ENCODE peak calls at places on chromosomes 13 and 19, in nine cellular contexts. One of them, this sample, is unnamed.

GRCh38 chr19:47362321-47362720 is 13.2 kb downstream of the DHX34 start:
- DNase-seq in HL-60: no peak
- DNase-seq in heart left ventricle: no peak
- DNase-seq in lower leg skin: no peak
- DNase-seq in stimulated activated CD4-positive, alpha-beta T cell treated with anti-CD3 and anti-CD28 coated beads, TNF-alpha, amount 100 ng/mL, for 4 hours: no peak
- DNase-seq in GM04504: no peak
- DNase-seq in nephron progenitor cell: no peak
- DNase-seq in activated T-helper 1 cell treated with Interleukin-2 at 50 U/mL for 16 hours: no peak
- DNase-seq in activated CD4-positive, alpha-beta T cell treated with anti-CD3 and anti-CD28 coated beads, Interleukin-2, amount 10 ng/mL, durations not matched to agents 7 days and 5 days: no peak
- DNase-seq in this sample: no peak

GRCh38 chr13:72983085-72983768 is 75.6 kb upstream of the KLF5 start:
- DNase-seq in HL-60: no peak
- DNase-seq in heart left ventricle: no peak
- DNase-seq in lower leg skin: no peak
- DNase-seq in stimulated activated CD4-positive, alpha-beta T cell treated with anti-CD3 and anti-CD28 coated beads, TNF-alpha, amount 100 ng/mL, for 4 hours: no peak
- DNase-seq in GM04504: peak; percentile 50
- DNase-seq in nephron progenitor cell: no peak
- DNase-seq in activated T-helper 1 cell treated with Interleukin-2 at 50 U/mL for 16 hours: no peak
- DNase-seq in activated CD4-positive, alpha-beta T cell treated with anti-CD3 and anti-CD28 coated beads, Interleukin-2, amount 10 ng/mL, durations not matched to agents 7 days and 5 days: no peak
- DNase-seq in this sample: no peak

GRCh38 chr19:860481-861098 is 1.1 kb downstream of the CFD start:
- DNase-seq in HL-60: peak; percentile 70
- DNase-seq in heart left ventricle: peak; percentile 77
- DNase-seq in lower leg skin: peak; percentile 77
- DNase-seq in stimulated activated CD4-positive, alpha-beta T cell treated with anti-CD3 and anti-CD28 coated beads, TNF-alpha, amount 100 ng/mL, for 4 hours: peak; percentile 21
- DNase-seq in GM04504: peak; percentile 24
- DNase-seq in nephron progenitor cell: peak; percentile 73
- DNase-seq in activated T-helper 1 cell treated with Interleukin-2 at 50 U/mL for 16 hours: peak; percentile 38
- DNase-seq in activated CD4-positive, alpha-beta T cell treated with anti-CD3 and anti-CD28 coated beads, Interleukin-2, amount 10 ng/mL, durations not matched to agents 7 days and 5 days: peak; percentile 54
- DNase-seq in this sample: peak; percentile 70

GRCh38 chr19:39405930-39406655 is 554 bp upstream of the ZFP36 start:
- DNase-seq in HL-60: peak; percentile 74
- DNase-seq in heart left ventricle: no peak
- DNase-seq in lower leg skin: no peak
- DNase-seq in stimulated activated CD4-positive, alpha-beta T cell treated with anti-CD3 and anti-CD28 coated beads, TNF-alpha, amount 100 ng/mL, for 4 hours: peak; percentile 82
- DNase-seq in GM04504: no peak
- DNase-seq in nephron progenitor cell: no peak
- DNase-seq in activated T-helper 1 cell treated with Interleukin-2 at 50 U/mL for 16 hours: peak; percentile 77
- DNase-seq in activated CD4-positive, alpha-beta T cell treated with anti-CD3 and anti-CD28 coated beads, Interleukin-2, amount 10 ng/mL, durations not matched to agents 7 days and 5 days: peak; percentile 89
- DNase-seq in this sample: no peak

GRCh38 chr19:30135797-30136196 is 193.8 kb downstream of the URI1 start:
- DNase-seq in HL-60: no peak
- DNase-seq in heart left ventricle: no peak
- DNase-seq in lower leg skin: no peak
- DNase-seq in stimulated activated CD4-positive, alpha-beta T cell treated with anti-CD3 and anti-CD28 coated beads, TNF-alpha, amount 100 ng/mL, for 4 hours: no peak
- DNase-seq in GM04504: no peak
- DNase-seq in nephron progenitor cell: no peak
- DNase-seq in activated T-helper 1 cell treated with Interleukin-2 at 50 U/mL for 16 hours: no peak
- DNase-seq in activated CD4-positive, alpha-beta T cell treated with anti-CD3 and anti-CD28 coated beads, Interleukin-2, amount 10 ng/mL, durations not matched to agents 7 days and 5 days: no peak
- DNase-seq in this sample: no peak

GRCh38 chr13:98141938-98142426 is 912 bp upstream of the FARP1 start:
- DNase-seq in HL-60: peak; percentile 4
- DNase-seq in heart left ventricle: peak; percentile 29
- DNase-seq in lower leg skin: peak; percentile 23
- DNase-seq in stimulated activated CD4-positive, alpha-beta T cell treated with anti-CD3 and anti-CD28 coated beads, TNF-alpha, amount 100 ng/mL, for 4 hours: no peak
- DNase-seq in GM04504: no peak
- DNase-seq in nephron progenitor cell: peak; percentile 35
- DNase-seq in activated T-helper 1 cell treated with Interleukin-2 at 50 U/mL for 16 hours: no peak
- DNase-seq in activated CD4-positive, alpha-beta T cell treated with anti-CD3 and anti-CD28 coated beads, Interleukin-2, amount 10 ng/mL, durations not matched to agents 7 days and 5 days: no peak
- DNase-seq in this sample: no peak

GRCh38 chr13:98930014-98930625 is 47.7 kb downstream of the DOCK9 start:
- DNase-seq in HL-60: no peak
- DNase-seq in heart left ventricle: no peak
- DNase-seq in lower leg skin: no peak
- DNase-seq in stimulated activated CD4-positive, alpha-beta T cell treated with anti-CD3 and anti-CD28 coated beads, TNF-alpha, amount 100 ng/mL, for 4 hours: no peak
- DNase-seq in GM04504: no peak
- DNase-seq in nephron progenitor cell: no peak
- DNase-seq in activated T-helper 1 cell treated with Interleukin-2 at 50 U/mL for 16 hours: no peak
- DNase-seq in activated CD4-positive, alpha-beta T cell treated with anti-CD3 and anti-CD28 coated beads, Interleukin-2, amount 10 ng/mL, durations not matched to agents 7 days and 5 days: no peak
- DNase-seq in this sample: peak; percentile 62

GRCh38 chr13:67651908-67652307 is 421.8 kb upstream of the PCDH9 start:
- DNase-seq in HL-60: no peak
- DNase-seq in heart left ventricle: no peak
- DNase-seq in lower leg skin: no peak
- DNase-seq in stimulated activated CD4-positive, alpha-beta T cell treated with anti-CD3 and anti-CD28 coated beads, TNF-alpha, amount 100 ng/mL, for 4 hours: no peak
- DNase-seq in GM04504: no peak
- DNase-seq in nephron progenitor cell: no peak
- DNase-seq in activated T-helper 1 cell treated with Interleukin-2 at 50 U/mL for 16 hours: no peak
- DNase-seq in activated CD4-positive, alpha-beta T cell treated with anti-CD3 and anti-CD28 coated beads, Interleukin-2, amount 10 ng/mL, durations not matched to agents 7 days and 5 days: no peak
- DNase-seq in this sample: no peak

GRCh38 chr13:46089213-46089612 is 15.6 kb downstream of the CPB2 start:
- DNase-seq in HL-60: no peak
- DNase-seq in heart left ventricle: no peak
- DNase-seq in lower leg skin: no peak
- DNase-seq in stimulated activated CD4-positive, alpha-beta T cell treated with anti-CD3 and anti-CD28 coated beads, TNF-alpha, amount 100 ng/mL, for 4 hours: no peak
- DNase-seq in GM04504: no peak
- DNase-seq in nephron progenitor cell: no peak
- DNase-seq in activated T-helper 1 cell treated with Interleukin-2 at 50 U/mL for 16 hours: no peak
- DNase-seq in activated CD4-positive, alpha-beta T cell treated with anti-CD3 and anti-CD28 coated beads, Interleukin-2, amount 10 ng/mL, durations not matched to agents 7 days and 5 days: no peak
- DNase-seq in this sample: no peak

GRCh38 chr13:30039506-30039905 is 189.1 kb upstream of the UBL3 start:
- DNase-seq in HL-60: no peak
- DNase-seq in heart left ventricle: no peak
- DNase-seq in lower leg skin: no peak
- DNase-seq in stimulated activated CD4-positive, alpha-beta T cell treated with anti-CD3 and anti-CD28 coated beads, TNF-alpha, amount 100 ng/mL, for 4 hours: no peak
- DNase-seq in GM04504: no peak
- DNase-seq in nephron progenitor cell: no peak
- DNase-seq in activated T-helper 1 cell treated with Interleukin-2 at 50 U/mL for 16 hours: no peak
- DNase-seq in activated CD4-positive, alpha-beta T cell treated with anti-CD3 and anti-CD28 coated beads, Interleukin-2, amount 10 ng/mL, durations not matched to agents 7 days and 5 days: no peak
- DNase-seq in this sample: peak; percentile 71

GRCh38 chr19:13241321-13242104 is 91.3 kb downstream of the IER2 start:
- DNase-seq in HL-60: no peak
- DNase-seq in heart left ventricle: no peak
- DNase-seq in lower leg skin: no peak
- DNase-seq in stimulated activated CD4-positive, alpha-beta T cell treated with anti-CD3 and anti-CD28 coated beads, TNF-alpha, amount 100 ng/mL, for 4 hours: no peak
- DNase-seq in GM04504: no peak
- DNase-seq in nephron progenitor cell: no peak
- DNase-seq in activated T-helper 1 cell treated with Interleukin-2 at 50 U/mL for 16 hours: no peak
- DNase-seq in activated CD4-positive, alpha-beta T cell treated with anti-CD3 and anti-CD28 coated beads, Interleukin-2, amount 10 ng/mL, durations not matched to agents 7 days and 5 days: no peak
- DNase-seq in this sample: no peak

GRCh38 chr19:19743176-19743575 is 10.3 kb upstream of the ZNF14 start:
- DNase-seq in HL-60: no peak
- DNase-seq in heart left ventricle: no peak
- DNase-seq in lower leg skin: no peak
- DNase-seq in stimulated activated CD4-positive, alpha-beta T cell treated with anti-CD3 and anti-CD28 coated beads, TNF-alpha, amount 100 ng/mL, for 4 hours: no peak
- DNase-seq in GM04504: no peak
- DNase-seq in nephron progenitor cell: no peak
- DNase-seq in activated T-helper 1 cell treated with Interleukin-2 at 50 U/mL for 16 hours: no peak
- DNase-seq in activated CD4-positive, alpha-beta T cell treated with anti-CD3 and anti-CD28 coated beads, Interleukin-2, amount 10 ng/mL, durations not matched to agents 7 days and 5 days: no peak
- DNase-seq in this sample: peak; percentile 38

GRCh38 chr13:106182404-106182803 is 353.1 kb downstream of the EFNB2 start:
- DNase-seq in HL-60: peak; percentile 64
- DNase-seq in heart left ventricle: no peak
- DNase-seq in lower leg skin: no peak
- DNase-seq in stimulated activated CD4-positive, alpha-beta T cell treated with anti-CD3 and anti-CD28 coated beads, TNF-alpha, amount 100 ng/mL, for 4 hours: no peak
- DNase-seq in GM04504: peak; percentile 80
- DNase-seq in nephron progenitor cell: no peak
- DNase-seq in activated T-helper 1 cell treated with Interleukin-2 at 50 U/mL for 16 hours: no peak
- DNase-seq in activated CD4-positive, alpha-beta T cell treated with anti-CD3 and anti-CD28 coated beads, Interleukin-2, amount 10 ng/mL, durations not matched to agents 7 days and 5 days: no peak
- DNase-seq in this sample: peak; percentile 67

GRCh38 chr13:106599875-106600797 is 32.2 kb upstream of the ARGLU1 start:
- DNase-seq in HL-60: no peak
- DNase-seq in heart left ventricle: no peak
- DNase-seq in lower leg skin: no peak
- DNase-seq in stimulated activated CD4-positive, alpha-beta T cell treated with anti-CD3 and anti-CD28 coated beads, TNF-alpha, amount 100 ng/mL, for 4 hours: no peak
- DNase-seq in GM04504: peak; percentile 46
- DNase-seq in nephron progenitor cell: no peak
- DNase-seq in activated T-helper 1 cell treated with Interleukin-2 at 50 U/mL for 16 hours: no peak
- DNase-seq in activated CD4-positive, alpha-beta T cell treated with anti-CD3 and anti-CD28 coated beads, Interleukin-2, amount 10 ng/mL, durations not matched to agents 7 days and 5 days: no peak
- DNase-seq in this sample: peak; percentile 33

GRCh38 chr19:56720281-56720680 is 48.7 kb upstream of the ZNF835 start:
- DNase-seq in HL-60: no peak
- DNase-seq in heart left ventricle: no peak
- DNase-seq in lower leg skin: no peak
- DNase-seq in stimulated activated CD4-positive, alpha-beta T cell treated with anti-CD3 and anti-CD28 coated beads, TNF-alpha, amount 100 ng/mL, for 4 hours: no peak
- DNase-seq in GM04504: no peak
- DNase-seq in nephron progenitor cell: no peak
- DNase-seq in activated T-helper 1 cell treated with Interleukin-2 at 50 U/mL for 16 hours: no peak
- DNase-seq in activated CD4-positive, alpha-beta T cell treated with anti-CD3 and anti-CD28 coated beads, Interleukin-2, amount 10 ng/mL, durations not matched to agents 7 days and 5 days: no peak
- DNase-seq in this sample: no peak

GRCh38 chr13:83325454-83325853 is 556.8 kb downstream of the SLITRK1 start:
- DNase-seq in HL-60: no peak
- DNase-seq in heart left ventricle: no peak
- DNase-seq in lower leg skin: no peak
- DNase-seq in stimulated activated CD4-positive, alpha-beta T cell treated with anti-CD3 and anti-CD28 coated beads, TNF-alpha, amount 100 ng/mL, for 4 hours: no peak
- DNase-seq in GM04504: peak; percentile 14
- DNase-seq in nephron progenitor cell: no peak
- DNase-seq in activated T-helper 1 cell treated with Interleukin-2 at 50 U/mL for 16 hours: no peak
- DNase-seq in activated CD4-positive, alpha-beta T cell treated with anti-CD3 and anti-CD28 coated beads, Interleukin-2, amount 10 ng/mL, durations not matched to agents 7 days and 5 days: no peak
- DNase-seq in this sample: no peak

GRCh38 chr13:42660367-42660965 is 86.5 kb downstream of the TNFSF11 start:
- DNase-seq in HL-60: no peak
- DNase-seq in heart left ventricle: no peak
- DNase-seq in lower leg skin: no peak
- DNase-seq in stimulated activated CD4-positive, alpha-beta T cell treated with anti-CD3 and anti-CD28 coated beads, TNF-alpha, amount 100 ng/mL, for 4 hours: no peak
- DNase-seq in GM04504: no peak
- DNase-seq in nephron progenitor cell: no peak
- DNase-seq in activated T-helper 1 cell treated with Interleukin-2 at 50 U/mL for 16 hours: no peak
- DNase-seq in activated CD4-positive, alpha-beta T cell treated with anti-CD3 and anti-CD28 coated beads, Interleukin-2, amount 10 ng/mL, durations not matched to agents 7 days and 5 days: no peak
- DNase-seq in this sample: no peak

GRCh38 chr13:113084094-113084942 is 21.3 kb upstream of the F7 start:
- DNase-seq in HL-60: no peak
- DNase-seq in heart left ventricle: peak; percentile 18
- DNase-seq in lower leg skin: no peak
- DNase-seq in stimulated activated CD4-positive, alpha-beta T cell treated with anti-CD3 and anti-CD28 coated beads, TNF-alpha, amount 100 ng/mL, for 4 hours: no peak
- DNase-seq in GM04504: no peak
- DNase-seq in nephron progenitor cell: no peak
- DNase-seq in activated T-helper 1 cell treated with Interleukin-2 at 50 U/mL for 16 hours: no peak
- DNase-seq in activated CD4-positive, alpha-beta T cell treated with anti-CD3 and anti-CD28 coated beads, Interleukin-2, amount 10 ng/mL, durations not matched to agents 7 days and 5 days: no peak
- DNase-seq in this sample: no peak

GRCh38 chr19:43784981-43785808 is 4.4 kb upstream of the KCNN4 start:
- DNase-seq in HL-60: peak; percentile 70
- DNase-seq in heart left ventricle: peak; percentile 56
- DNase-seq in lower leg skin: peak; percentile 60
- DNase-seq in stimulated activated CD4-positive, alpha-beta T cell treated with anti-CD3 and anti-CD28 coated beads, TNF-alpha, amount 100 ng/mL, for 4 hours: no peak
- DNase-seq in GM04504: no peak
- DNase-seq in nephron progenitor cell: peak; percentile 61
- DNase-seq in activated T-helper 1 cell treated with Interleukin-2 at 50 U/mL for 16 hours: no peak
- DNase-seq in activated CD4-positive, alpha-beta T cell treated with anti-CD3 and anti-CD28 coated beads, Interleukin-2, amount 10 ng/mL, durations not matched to agents 7 days and 5 days: peak; percentile 71
- DNase-seq in this sample: peak; percentile 69

GRCh38 chr19:13790354-13790753 is 4.9 kb upstream of the ZSWIM4 start:
- DNase-seq in HL-60: peak; percentile 89
- DNase-seq in heart left ventricle: no peak
- DNase-seq in lower leg skin: no peak
- DNase-seq in stimulated activated CD4-positive, alpha-beta T cell treated with anti-CD3 and anti-CD28 coated beads, TNF-alpha, amount 100 ng/mL, for 4 hours: no peak
- DNase-seq in GM04504: no peak
- DNase-seq in nephron progenitor cell: no peak
- DNase-seq in activated T-helper 1 cell treated with Interleukin-2 at 50 U/mL for 16 hours: no peak
- DNase-seq in activated CD4-positive, alpha-beta T cell treated with anti-CD3 and anti-CD28 coated beads, Interleukin-2, amount 10 ng/mL, durations not matched to agents 7 days and 5 days: no peak
- DNase-seq in this sample: peak; percentile 29

GRCh38 chr13:97214921-97215320 is 7.2 kb upstream of the MBNL2 start:
- DNase-seq in HL-60: no peak
- DNase-seq in heart left ventricle: no peak
- DNase-seq in lower leg skin: no peak
- DNase-seq in stimulated activated CD4-positive, alpha-beta T cell treated with anti-CD3 and anti-CD28 coated beads, TNF-alpha, amount 100 ng/mL, for 4 hours: no peak
- DNase-seq in GM04504: no peak
- DNase-seq in nephron progenitor cell: no peak
- DNase-seq in activated T-helper 1 cell treated with Interleukin-2 at 50 U/mL for 16 hours: no peak
- DNase-seq in activated CD4-positive, alpha-beta T cell treated with anti-CD3 and anti-CD28 coated beads, Interleukin-2, amount 10 ng/mL, durations not matched to agents 7 days and 5 days: no peak
- DNase-seq in this sample: no peak

GRCh38 chr19:17312481-17313113 is 3.2 kb downstream of the DDA1 start:
- DNase-seq in HL-60: no peak
- DNase-seq in heart left ventricle: no peak
- DNase-seq in lower leg skin: no peak
- DNase-seq in stimulated activated CD4-positive, alpha-beta T cell treated with anti-CD3 and anti-CD28 coated beads, TNF-alpha, amount 100 ng/mL, for 4 hours: no peak
- DNase-seq in GM04504: no peak
- DNase-seq in nephron progenitor cell: no peak
- DNase-seq in activated T-helper 1 cell treated with Interleukin-2 at 50 U/mL for 16 hours: no peak
- DNase-seq in activated CD4-positive, alpha-beta T cell treated with anti-CD3 and anti-CD28 coated beads, Interleukin-2, amount 10 ng/mL, durations not matched to agents 7 days and 5 days: no peak
- DNase-seq in this sample: no peak

GRCh38 chr13:30792257-30793000 is 57.1 kb downstream of the ALOX5AP start:
- DNase-seq in HL-60: no peak
- DNase-seq in heart left ventricle: peak; percentile 80
- DNase-seq in lower leg skin: peak; percentile 61
- DNase-seq in stimulated activated CD4-positive, alpha-beta T cell treated with anti-CD3 and anti-CD28 coated beads, TNF-alpha, amount 100 ng/mL, for 4 hours: no peak
- DNase-seq in GM04504: peak; percentile 83
- DNase-seq in nephron progenitor cell: peak; percentile 69
- DNase-seq in activated T-helper 1 cell treated with Interleukin-2 at 50 U/mL for 16 hours: no peak
- DNase-seq in activated CD4-positive, alpha-beta T cell treated with anti-CD3 and anti-CD28 coated beads, Interleukin-2, amount 10 ng/mL, durations not matched to agents 7 days and 5 days: no peak
- DNase-seq in this sample: peak; percentile 93

GRCh38 chr13:37956536-37956935 is 87.0 kb upstream of the TRPC4 start:
- DNase-seq in HL-60: no peak
- DNase-seq in heart left ventricle: no peak
- DNase-seq in lower leg skin: no peak
- DNase-seq in stimulated activated CD4-positive, alpha-beta T cell treated with anti-CD3 and anti-CD28 coated beads, TNF-alpha, amount 100 ng/mL, for 4 hours: no peak
- DNase-seq in GM04504: no peak
- DNase-seq in nephron progenitor cell: no peak
- DNase-seq in activated T-helper 1 cell treated with Interleukin-2 at 50 U/mL for 16 hours: no peak
- DNase-seq in activated CD4-positive, alpha-beta T cell treated with anti-CD3 and anti-CD28 coated beads, Interleukin-2, amount 10 ng/mL, durations not matched to agents 7 days and 5 days: no peak
- DNase-seq in this sample: no peak